ENCODE peak calls at places on chromosomes 11 and 22, in nine cellular contexts. M, G, W, X, P, V, R, B and K are unnamed samples.
A peak's percentile ranks its signal among the peaks of the same experiment; 100 is the strongest.

GRCh38 chr11:70736937-70737640 is 338.8 kb downstream of the CTTN start:
- DNase-seq in M (no peak), G (no peak), W (no peak), X (no peak), P (no peak), V (no peak), R (no peak), B (no peak), K (no peak)

GRCh38 chr11:127943763-127944162 is 643.6 kb downstream of the ETS1 start:
- DNase-seq in M (no peak), G (no peak), W (no peak), X (no peak), P (no peak), V (peak; percentile 40), R (no peak), B (no peak), K (no peak)

GRCh38 chr22:39789794-39790193 is 103.8 kb downstream of the ENTHD1 start:
- DNase-seq in M (no peak), G (no peak), W (no peak), X (no peak), P (no peak), V (no peak), R (no peak), B (no peak), K (no peak)

GRCh38 chr11:32597914-32598313 is 14.3 kb downstream of the EIF3M start:
- DNase-seq in M (no peak), G (no peak), W (no peak), X (peak; percentile 86), P (no peak), V (no peak), R (no peak), B (no peak), K (no peak)

GRCh38 chr11:2576536-2576935 is 123.3 kb downstream of the KCNQ1OT1 start:
- DNase-seq in M (no peak), G (no peak), W (peak; percentile 7), X (no peak), P (no peak), V (no peak), R (no peak), B (no peak), K (no peak)

GRCh38 chr11:61683116-61683515 is 2.9 kb downstream of the DAGLA start:
- DNase-seq in M (no peak), G (no peak), W (no peak), X (no peak), P (no peak), V (no peak), R (no peak), B (no peak), K (no peak)

GRCh38 chr11:61890536-61891330 is 612 bp downstream of the FADS3 start:
- DNase-seq in M (no peak), G (peak; percentile 58), W (peak; percentile 41), X (peak; percentile 5), P (no peak), V (peak; percentile 76), R (no peak), B (no peak), K (peak; percentile 50)

GRCh38 chr11:33530824-33531223 is 169.8 kb downstream of the C11orf91 start:
- DNase-seq in M (no peak), G (peak; percentile 53), W (no peak), X (peak; percentile 9), P (no peak), V (peak; percentile 38), R (no peak), B (no peak), K (no peak)

GRCh38 chr11:4543561-4543960 is 1.4 kb upstream of the OR52M1 start:
- DNase-seq in M (no peak), G (no peak), W (no peak), X (no peak), P (no peak), V (peak; percentile 67), R (no peak), B (no peak), K (no peak)

GRCh38 chr11:75400110-75400865 is 970 bp downstream of the RPS3 start:
- DNase-seq in M (peak; percentile 19), G (no peak), W (no peak), X (no peak), P (no peak), V (peak; percentile 35), R (no peak), B (no peak), K (no peak)

GRCh38 chr11:36249271-36249670 is 40.0 kb downstream of the COMMD9 start:
- DNase-seq in M (no peak), G (peak; percentile 87), W (no peak), X (peak; percentile 97), P (no peak), V (peak; percentile 71), R (no peak), B (no peak), K (no peak)

GRCh38 chr11:36672815-36673450 is 74.9 kb upstream of the RAG2 start:
- DNase-seq in M (peak; percentile 36), G (peak; percentile 61), W (no peak), X (peak; percentile 51), P (no peak), V (peak; percentile 65), R (no peak), B (peak; percentile 30), K (no peak)

GRCh38 chr11:124873980-124874379 is 8.7 kb downstream of the ROBO3 start:
- DNase-seq in M (no peak), G (no peak), W (no peak), X (no peak), P (no peak), V (no peak), R (no peak), B (no peak), K (no peak)

GRCh38 chr11:46895821-46896220 is 22.5 kb downstream of the LRP4 start:
- DNase-seq in M (peak; percentile 12), G (no peak), W (no peak), X (no peak), P (no peak), V (no peak), R (no peak), B (no peak), K (no peak)

GRCh38 chr11:30344085-30344484 is 21.2 kb downstream of the ARL14EP start:
- DNase-seq in M (no peak), G (no peak), W (no peak), X (no peak), P (no peak), V (no peak), R (no peak), B (no peak), K (no peak)

GRCh38 chr11:35464308-35464707 is 45.0 kb upstream of the SLC1A2 start:
- DNase-seq in M (no peak), G (peak; percentile 21), W (no peak), X (no peak), P (no peak), V (peak; percentile 54), R (no peak), B (no peak), K (no peak)

GRCh38 chr11:102214623-102215022 is 102.7 kb upstream of the BIRC3 start:
- DNase-seq in M (no peak), G (no peak), W (no peak), X (no peak), P (no peak), V (no peak), R (no peak), B (no peak), K (no peak)

GRCh38 chr11:86518211-86518610 is 143.5 kb downstream of the CCDC81 start:
- DNase-seq in M (no peak), G (no peak), W (no peak), X (no peak), P (no peak), V (no peak), R (no peak), B (no peak), K (no peak)

GRCh38 chr11:12436266-12436665 is 58.9 kb downstream of the PARVA start:
- DNase-seq in M (no peak), G (no peak), W (no peak), X (no peak), P (no peak), V (no peak), R (no peak), B (no peak), K (no peak)